ENCODE peak calls at places on chromosomes 16 and 17, in eight cellular contexts. A is GM23338, Y is cardiac fibroblast, B is AG09309, O is neural progenitor cell, G is bronchial epithelial cell, P is spleen, Z is HFFc6. Q is an unnamed sample.

GRCh38 chr17:29237476-29238132 is 9.1 kb upstream of the CRYBA1 start:
- DNase-seq in A (no peak), Y (peak), B (no peak), O (no peak), G (peak), P (no peak), Z (peak), Q (no peak)

GRCh38 chr17:42632949-42633444 is 23.5 kb downstream of the TUBG1 start:
- DNase-seq in A (no peak), Y (no peak), B (no peak), O (no peak), G (peak), P (no peak), Z (no peak), Q (no peak)

GRCh38 chr16:31365131-31365865 is 10.3 kb downstream of the ITGAX start:
- DNase-seq in A (no peak), Y (no peak), B (no peak), O (no peak), G (no peak), P (no peak), Z (no peak), Q (no peak)

GRCh38 chr17:1422907-1423306 is 22.9 kb upstream of the YWHAE start:
- DNase-seq in A (no peak), Y (peak), B (peak), O (no peak), G (peak), P (no peak), Z (peak), Q (no peak)

GRCh38 chr17:68829211-68829610 is 126.0 kb downstream of the ABCA8 start:
- DNase-seq in A (no peak), Y (no peak), B (no peak), O (no peak), G (no peak), P (no peak), Z (no peak), Q (no peak)

GRCh38 chr17:79874329-79874981 is 35.2 kb upstream of the CBX4 start:
- DNase-seq in A (peak), Y (peak), B (no peak), O (peak), G (peak), P (peak), Z (no peak), Q (no peak)

GRCh38 chr16:21300309-21301167 is 22.4 kb upstream of the CRYM start:
- DNase-seq in A (peak), Y (peak), B (peak), O (peak), G (peak), P (peak), Z (peak), Q (no peak)

GRCh38 chr16:72332926-72333325 is 161.0 kb upstream of the PMFBP1 start:
- DNase-seq in A (no peak), Y (no peak), B (no peak), O (no peak), G (no peak), P (no peak), Z (no peak), Q (no peak)

GRCh38 chr17:57186231-57187019 is 69.9 kb upstream of the MSI2 start:
- DNase-seq in A (no peak), Y (no peak), B (no peak), O (no peak), G (no peak), P (no peak), Z (no peak), Q (no peak)

GRCh38 chr17:82366749-82367148 is 4.8 kb upstream of the UTS2R start:
- DNase-seq in A (no peak), Y (no peak), B (no peak), O (no peak), G (no peak), P (no peak), Z (no peak), Q (no peak)

DNA sequence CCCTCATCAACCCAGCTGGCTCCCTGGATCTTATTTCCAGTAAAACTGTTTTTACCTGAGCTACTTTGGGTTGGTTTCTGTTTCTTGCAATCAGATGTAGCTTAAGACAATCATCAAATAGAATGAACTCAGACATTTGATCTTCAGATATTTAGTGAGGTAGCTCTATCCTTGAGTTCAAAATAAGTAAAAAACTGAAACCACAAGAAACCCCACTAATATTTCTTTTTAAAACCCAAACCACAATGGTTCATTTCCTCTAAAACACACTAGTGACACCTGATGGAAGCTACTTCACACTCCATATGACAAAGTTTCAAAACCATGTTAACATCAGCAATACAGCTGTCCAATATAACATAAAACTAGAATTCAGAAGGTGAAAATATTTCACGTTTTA is 37.8 kb downstream of the CACNG1 start:
- DNase-seq in A (no peak), Y (no peak), B (no peak), O (no peak), G (no peak), P (no peak), Z (no peak), Q (no peak)
- TF ChIP-seq CTCF in A (no peak), Y (no peak), B (no peak), O (peak), G (no peak), P (no peak), Z (no peak), Q (peak)

DNA sequence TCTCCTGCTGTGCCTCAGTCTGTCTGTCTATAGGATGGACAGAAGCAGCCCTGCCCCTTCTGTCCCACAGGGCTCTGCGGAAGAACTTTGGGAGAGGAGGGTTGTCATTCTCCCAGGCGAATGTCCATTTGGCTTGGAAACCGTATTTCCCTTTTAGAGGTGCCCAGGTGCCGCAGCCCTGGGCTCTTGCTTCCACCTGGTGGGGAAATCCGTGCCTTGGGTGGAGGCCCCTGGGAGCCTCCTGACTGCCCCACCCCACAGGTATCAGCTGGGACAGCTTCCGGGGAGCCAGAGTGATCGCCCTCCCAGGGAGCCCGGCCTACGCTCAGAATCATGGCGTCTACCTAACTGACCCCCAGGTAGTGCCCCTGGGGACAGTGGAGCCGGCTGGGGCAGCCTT is 12.7 kb downstream of the FCSK start:
- DNase-seq in A (no peak), Y (no peak), B (no peak), O (no peak), G (no peak), P (no peak), Z (no peak), Q (no peak)
- TF ChIP-seq CTCF in A (peak), Y (no peak), B (no peak), O (no peak), G (no peak), P (no peak), Z (no peak), Q (peak)

GRCh38 chr17:47953945-47954344 is 3.7 kb downstream of the PRR15L start:
- DNase-seq in A (peak), Y (no peak), B (no peak), O (no peak), G (no peak), P (no peak), Z (no peak), Q (no peak)
- TF ChIP-seq CTCF in A (no peak), Y (no peak), B (no peak), O (peak), G (no peak), P (no peak), Z (peak), Q (no peak)

GRCh38 chr17:21043296-21044232 is 753 bp upstream of the USP22 start:
- DNase-seq in A (peak), Y (peak), B (peak), O (peak), G (peak), P (peak), Z (peak), Q (peak)

GRCh38 chr17:21042434-21043295 is at the start of gene USP22:
- DNase-seq in A (no peak), Y (no peak), B (no peak), O (peak), G (peak), P (peak), Z (no peak), Q (no peak)

GRCh38 chr17:21041753-21042433 is 918 bp downstream of the USP22 start:
- DNase-seq in A (peak), Y (peak), B (no peak), O (peak), G (peak), P (peak), Z (no peak), Q (no peak)

GRCh38 chr17:21037117-21037803 is 5.6 kb downstream of the USP22 start:
- DNase-seq in A (no peak), Y (no peak), B (no peak), O (no peak), G (no peak), P (no peak), Z (no peak), Q (no peak)

GRCh38 chr17:21039839-21040575 is 2.8 kb downstream of the USP22 start:
- DNase-seq in A (peak), Y (peak), B (no peak), O (peak), G (peak), P (no peak), Z (peak), Q (no peak)
- TF ChIP-seq CTCF in A (peak), Y (peak), B (peak), O (peak), G (peak), P (no peak), Z (peak), Q (peak)

GRCh38 chr16:83967838-83968482 is at the start of gene NECAB2:
- DNase-seq in A (peak), Y (peak), B (no peak), O (peak), G (no peak), P (peak), Z (no peak), Q (no peak)
- TF ChIP-seq CTCF in A (peak), Y (peak), B (peak), O (peak), G (peak), P (peak), Z (peak), Q (peak)

GRCh38 chr17:45235071-45236001 is 13.7 kb downstream of the FMNL1 start:
- DNase-seq in A (peak), Y (peak), B (peak), O (peak), G (peak), P (peak), Z (peak), Q (no peak)

GRCh38 chr17:45234641-45235040 is 13.0 kb downstream of the FMNL1 start:
- DNase-seq in A (peak), Y (no peak), B (no peak), O (peak), G (no peak), P (peak), Z (no peak), Q (no peak)

GRCh38 chr17:45238155-45238774 is 16.6 kb downstream of the FMNL1 start:
- DNase-seq in A (no peak), Y (no peak), B (no peak), O (no peak), G (no peak), P (no peak), Z (no peak), Q (no peak)

GRCh38 chr17:45237686-45238085 is 16.0 kb downstream of the FMNL1 start:
- DNase-seq in A (no peak), Y (no peak), B (no peak), O (no peak), G (no peak), P (no peak), Z (no peak), Q (no peak)

GRCh38 chr17:45236002-45236606 is 14.4 kb downstream of the FMNL1 start:
- DNase-seq in A (no peak), Y (no peak), B (no peak), O (no peak), G (no peak), P (peak), Z (no peak), Q (no peak)
- TF ChIP-seq CTCF in A (no peak), Y (no peak), B (no peak), O (peak), G (no peak), P (peak), Z (peak), Q (peak)

GRCh38 chr17:16945513-16946201 is 26.3 kb downstream of the TNFRSF13B start:
- DNase-seq in A (peak), Y (no peak), B (no peak), O (peak), G (no peak), P (peak), Z (no peak), Q (no peak)
- TF ChIP-seq CTCF in A (peak), Y (no peak), B (no peak), O (peak), G (no peak), P (no peak), Z (no peak), Q (peak)

Q was measured in chondrocyte.